ENCODE peak calls at places on chromosomes 3 and 15, in six cellular contexts. Q is cardiac fibroblast, F is uterus, X is brain microvascular endothelial cell, C is psoas muscle, N is breast epithelium. U is an unnamed sample.

GRCh38 chr15:61812476-61812875 is 247.8 kb downstream of the VPS13C start:
- DNase-seq in N (no peak), C (no peak), X (no peak), Q (no peak), F (no peak), U (no peak)

GRCh38 chr15:31069360-31070000 is 32.0 kb downstream of the TRPM1 start:
- DNase-seq in X (no peak), Q (peak), C (no peak), N (no peak), F (peak), U (no peak)

GRCh38 chr15:72184165-72184811 is 13.3 kb downstream of the GRAMD2A start:
- DNase-seq in N (peak), X (no peak), C (peak), Q (peak), F (no peak), U (peak)

GRCh38 chr3:148042663-148043445 is 633.7 kb downstream of the ZIC1 start:
- DNase-seq in N (no peak), C (no peak), Q (peak), X (no peak), F (no peak), U (peak)

GRCh38 chr3:194682651-194683310 is 2.9 kb upstream of the FAM43A start:
- DNase-seq in F (peak), X (peak), Q (peak), C (peak), N (peak), U (peak)

GRCh38 chr3:133475245-133476010 is 75.6 kb downstream of the BFSP2 start:
- DNase-seq in F (no peak), N (no peak), C (no peak), X (no peak), Q (no peak), U (no peak)

GRCh38 chr15:59622289-59622688 is 10.7 kb downstream of the GCNT3 start:
- DNase-seq in Q (peak), F (no peak), C (no peak), X (peak), N (no peak), U (peak)

GRCh38 chr3:120824613-120825012 is 82.1 kb downstream of the GTF2E1 start:
- DNase-seq in X (no peak), N (no peak), F (no peak), Q (no peak), C (no peak), U (no peak)

GRCh38 chr15:90062023-90062728 is 40.1 kb downstream of the IDH2 start:
- DNase-seq in X (peak), F (peak), N (peak), Q (peak), C (no peak), U (peak)

GRCh38 chr3:111509308-111509707 is 32.7 kb upstream of the CD96 start:
- DNase-seq in X (no peak), N (no peak), F (no peak), Q (no peak), C (no peak), U (no peak)

GRCh38 chr3:128971421-128971820 is 22.5 kb downstream of the CFAP92 start:
- DNase-seq in N (no peak), Q (peak), F (peak), X (peak), C (peak), U (peak)

GRCh38 chr3:31522152-31522551 is 10.6 kb upstream of the STT3B start:
- DNase-seq in F (no peak), Q (no peak), N (no peak), C (no peak), X (no peak), U (no peak)

GRCh38 chr3:140748903-140749302 is 71.0 kb downstream of the TRIM42 start:
- DNase-seq in C (no peak), F (peak), N (no peak), Q (no peak), X (no peak), U (no peak)

GRCh38 chr15:63679588-63679987 is 82.4 kb downstream of the FBXL22 start:
- DNase-seq in F (no peak), N (no peak), Q (no peak), X (no peak), C (no peak), U (no peak)

GRCh38 chr3:161576733-161577510 is 80.3 kb downstream of the OTOL1 start:
- DNase-seq in Q (no peak), N (no peak), X (no peak), C (no peak), F (no peak), U (no peak)

GRCh38 chr3:194075802-194076460 is 60.0 kb upstream of the HES1 start:
- DNase-seq in F (no peak), C (no peak), N (no peak), Q (no peak), X (no peak), U (peak)

GRCh38 chr3:190455843-190456242 is 6.1 kb upstream of the TMEM207 start:
- DNase-seq in C (no peak), X (no peak), N (no peak), Q (no peak), F (no peak), U (no peak)

GRCh38 chr15:55587321-55588069 is 650 bp downstream of the PYGO1 start:
- DNase-seq in F (peak), Q (peak), N (no peak), X (peak), C (peak), U (peak)

GRCh38 chr3:105532251-105532650 is 165.5 kb downstream of the ALCAM start:
- DNase-seq in C (no peak), N (no peak), F (no peak), X (no peak), Q (no peak), U (no peak)

GRCh38 chr3:179224584-179224983 is 26.3 kb downstream of the KCNMB3 start:
- DNase-seq in N (no peak), Q (no peak), X (no peak), C (no peak), F (no peak), U (no peak)

GRCh38 chr3:46071222-46071621 is 43.9 kb upstream of the XCR1 start:
- DNase-seq in F (no peak), X (no peak), N (no peak), Q (no peak), C (no peak), U (no peak)

GRCh38 chr15:76274226-76274625 is 37.0 kb downstream of the ETFA start:
- DNase-seq in X (peak), C (no peak), F (no peak), N (no peak), Q (peak), U (peak)

GRCh38 chr3:142337994-142338393 is 109.8 kb downstream of the XRN1 start:
- DNase-seq in N (no peak), F (no peak), X (no peak), Q (no peak), C (no peak), U (no peak)

GRCh38 chr15:66505430-66505811 is 295 bp downstream of the ZWILCH start:
- DNase-seq in Q (no peak), C (no peak), F (no peak), N (no peak), X (peak), U (no peak)

GRCh38 chr15:84715442-84716035 is 400 bp downstream of the SEC11A start:
- DNase-seq in C (peak), F (no peak), Q (peak), X (peak), N (no peak), U (peak)

GRCh38 chr15:48086582-48086981 is 34.2 kb upstream of the SLC24A5 start:
- DNase-seq in C (no peak), F (no peak), X (no peak), N (peak), Q (peak), U (peak)

GRCh38 chr15:57321485-57321884 is 54.8 kb upstream of the CGNL1 start:
- DNase-seq in C (no peak), Q (no peak), X (no peak), F (no peak), N (no peak), U (no peak)

GRCh38 chr3:172310361-172310760 is 137.9 kb downstream of the GHSR start:
- DNase-seq in X (no peak), F (no peak), Q (no peak), C (no peak), N (no peak), U (no peak)

GRCh38 chr3:27637346-27638000 is 84.7 kb downstream of the EOMES start:
- DNase-seq in F (no peak), N (no peak), Q (no peak), X (no peak), C (no peak), U (no peak)

GRCh38 chr3:27641888-27642601 is 80.1 kb downstream of the EOMES start:
- DNase-seq in C (no peak), N (no peak), Q (no peak), F (no peak), X (no peak), U (no peak)

GRCh38 chr3:27641271-27641670 is 80.9 kb downstream of the EOMES start:
- DNase-seq in C (no peak), Q (no peak), N (no peak), X (no peak), F (no peak), U (no peak)

GRCh38 chr3:27638604-27639003 is 83.5 kb downstream of the EOMES start:
- DNase-seq in X (no peak), F (no peak), N (no peak), C (no peak), Q (no peak), U (no peak)

GRCh38 chr3:27639271-27639670 is 82.9 kb downstream of the EOMES start:
- DNase-seq in Q (no peak), X (no peak), N (no peak), F (no peak), C (no peak), U (no peak)
- H3K4me3 ChIP-seq in Q (no peak), X (no peak), N (no peak), F (no peak), C (no peak), U (no peak)

GRCh38 chr3:154430014-154430413 is at the start of gene GPR149:
- DNase-seq in F (no peak), N (no peak), Q (peak), C (no peak), X (no peak), U (no peak)
- TF ChIP-seq CTCF in F (no peak), N (no peak), Q (no peak), C (no peak), X (no peak), U (no peak)

DNA sequence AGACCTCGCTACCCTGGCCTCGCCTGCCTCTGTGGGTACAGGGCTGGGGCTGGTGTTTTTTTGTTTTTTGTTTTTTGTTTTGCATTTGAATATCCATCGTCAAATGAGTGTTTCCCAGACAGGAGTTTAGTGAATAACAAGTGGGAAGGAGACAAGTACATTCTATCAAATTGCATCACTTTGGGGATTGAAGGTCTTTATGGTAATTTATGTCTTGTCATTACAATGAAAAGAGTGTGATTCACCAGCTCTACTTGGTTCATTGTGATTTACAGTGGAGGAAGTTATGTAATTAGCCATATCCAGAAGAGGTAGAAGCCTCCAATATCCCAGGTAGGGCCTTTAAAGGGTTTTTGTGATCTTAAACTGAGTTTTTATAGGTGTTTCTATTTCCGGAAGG is 161.0 kb upstream of the UBE2E1 start:
- DNase-seq in Q (no peak), N (no peak), C (no peak), F (no peak), X (no peak), U (no peak)
- H3K4me3 ChIP-seq in Q (no peak), N (no peak), C (no peak), F (no peak), X (no peak), U (no peak)

GRCh38 chr3:169272533-169272932 is 391.0 kb downstream of the MECOM start:
- DNase-seq in N (no peak), F (no peak), C (no peak), Q (no peak), X (no peak), U (no peak)
- TF ChIP-seq CTCF in N (no peak), F (no peak), C (no peak), Q (no peak), X (no peak), U (no peak)

GRCh38 chr3:139103484-139103883 is 58.8 kb upstream of the PRR23C start:
- DNase-seq in C (no peak), Q (no peak), N (no peak), F (no peak), X (no peak), U (no peak)
- H3K4me3 ChIP-seq in C (no peak), Q (no peak), N (no peak), F (no peak), X (no peak), U (no peak)

GRCh38 chr3:23761440-23761896 is 44.3 kb upstream of the UBE2E1 start:
- DNase-seq in C (no peak), F (no peak), N (no peak), Q (peak), X (peak), U (peak)
- TF ChIP-seq CTCF in C (peak), F (no peak), N (no peak), Q (peak), X (peak), U (peak)

U was measured in astrocyte of the spinal cord.